ENCODE peak calls at places on chromosomes 6 and 20, in six cellular contexts. N, F, O, U, S and C are unnamed samples.

GRCh38 chr6:149935246-149935645 is 6.6 kb upstream of the ULBP2 start:
- DNase-seq in S (no peak), U (peak; percentile 25), F (no peak), N (no peak), O (no peak), C (no peak)

GRCh38 chr6:33445020-33445676 is 9.2 kb upstream of the ZBTB9 start:
- DNase-seq in F (no peak), N (no peak), U (no peak), O (no peak), S (no peak), C (no peak)

GRCh38 chr6:164252952-164253351 is 838.4 kb downstream of the QKI start:
- DNase-seq in O (no peak), F (no peak), U (no peak), S (peak; percentile 15), N (no peak), C (no peak)

GRCh38 chr6:25132934-25133333 is 146.2 kb upstream of the CARMIL1 start:
- DNase-seq in S (no peak), F (no peak), U (no peak), O (no peak), N (no peak), C (no peak)

GRCh38 chr6:75449625-75450206 is 43.9 kb downstream of the FILIP1 start:
- DNase-seq in S (peak; percentile 25), U (peak; percentile 56), N (peak; percentile 66), O (no peak), F (no peak), C (no peak)

GRCh38 chr20:24136659-24137246 is 148.2 kb upstream of the GGTLC1 start:
- DNase-seq in F (no peak), S (no peak), U (no peak), O (no peak), N (no peak), C (no peak)

GRCh38 chr6:27091661-27092315 is 155.7 kb upstream of the PRSS16 start:
- DNase-seq in O (no peak), N (peak; percentile 51), U (peak; percentile 94), S (peak; percentile 88), F (no peak), C (no peak)

GRCh38 chr6:33949877-33950831 is 146.4 kb upstream of the MLN start:
- DNase-seq in N (no peak), F (no peak), U (no peak), S (no peak), O (no peak), C (no peak)

GRCh38 chr6:48061630-48062029 is 49.4 kb downstream of the PTCHD4 start:
- DNase-seq in N (no peak), S (peak; percentile 57), O (no peak), F (no peak), U (peak; percentile 4), C (no peak)

GRCh38 chr6:149153100-149153499 is 164.4 kb upstream of the TAB2 start:
- DNase-seq in F (no peak), O (no peak), U (no peak), N (no peak), S (no peak), C (no peak)

GRCh38 chr6:63705707-63706106 is 70.1 kb downstream of the PHF3 start:
- DNase-seq in O (no peak), N (no peak), U (no peak), S (no peak), F (no peak), C (no peak)

GRCh38 chr6:71124340-71124739 is 164.3 kb upstream of the OGFRL1 start:
- DNase-seq in O (no peak), N (no peak), F (no peak), S (no peak), U (no peak), C (no peak)

GRCh38 chr20:24470031-24470781 is 777 bp downstream of the SYNDIG1 start:
- DNase-seq in N (no peak), O (no peak), S (peak; percentile 1), F (no peak), U (no peak), C (no peak)

GRCh38 chr6:135161996-135162395 is 19.1 kb upstream of the MYB start:
- DNase-seq in U (no peak), S (no peak), O (no peak), N (no peak), F (no peak), C (no peak)

GRCh38 chr6:26329763-26330511 is 35.1 kb upstream of the BTN3A2 start:
- DNase-seq in O (no peak), F (peak; percentile 70), N (no peak), S (peak; percentile 60), U (peak; percentile 39), C (no peak)

GRCh38 chr6:81228912-81229540 is 523.5 kb downstream of the TENT5A start:
- DNase-seq in U (peak; percentile 70), S (peak; percentile 68), O (no peak), N (no peak), F (no peak), C (no peak)

GRCh38 chr6:167396068-167396658 is 71.3 kb downstream of the TTLL2 start:
- DNase-seq in F (no peak), U (no peak), S (no peak), O (no peak), N (no peak), C (no peak)

GRCh38 chr20:38843346-38843745 is 37.8 kb downstream of the PPP1R16B start:
- DNase-seq in S (no peak), N (no peak), U (no peak), O (no peak), F (no peak), C (no peak)

GRCh38 chr6:79694623-79695311 is 63.6 kb downstream of the SH3BGRL2 start:
- DNase-seq in F (no peak), O (no peak), N (no peak), S (no peak), U (peak; percentile 4), C (no peak)

GRCh38 chr20:45368221-45368980 is 5.4 kb downstream of the SYS1 start:
- DNase-seq in F (peak; percentile 53), N (no peak), S (no peak), O (no peak), U (no peak), C (no peak)
- H3K4me3 ChIP-seq in F (peak overlapping the region; percentile 8), N (no peak overlapping the region), S (no peak overlapping the region), O (no peak overlapping the region), U (no peak overlapping the region), C (no peak overlapping the region)

GRCh38 chr6:50706575-50706974 is 6.8 kb upstream of the TFAP2D start:
- DNase-seq in F (no peak), S (no peak), N (no peak), O (no peak), U (no peak), C (no peak)

GRCh38 chr6:50707191-50707590 is 6.1 kb upstream of the TFAP2D start:
- DNase-seq in S (no peak), N (no peak), U (no peak), F (no peak), O (no peak), C (no peak)

GRCh38 chr6:50709366-50709734 is 4.0 kb upstream of the TFAP2D start:
- DNase-seq in U (no peak), S (no peak), F (no peak), O (no peak), N (no peak), C (no peak)

GRCh38 chr6:50708664-50709365 is 4.5 kb upstream of the TFAP2D start:
- DNase-seq in F (no peak), O (no peak), U (no peak), S (no peak), N (no peak), C (no peak)

GRCh38 chr6:50707652-50708325 is 5.5 kb upstream of the TFAP2D start:
- DNase-seq in S (peak; percentile 32), U (no peak), N (no peak), O (no peak), F (no peak), C (no peak)
- H3K4me3 ChIP-seq in S (no peak overlapping the region), U (no peak overlapping the region), N (no peak overlapping the region), O (no peak overlapping the region), F (no peak overlapping the region), C (no peak overlapping the region)

GRCh38 chr6:13454286-13455221 is 32.8 kb downstream of the GFOD1 start:
- DNase-seq in N (no peak), S (peak; percentile 48), U (peak; percentile 81), O (peak; percentile 45), F (peak; percentile 45), C (peak; percentile 46)

GRCh38 chr6:13452346-13453171 is 34.8 kb downstream of the GFOD1 start:
- DNase-seq in U (no peak), N (no peak), O (no peak), S (peak; percentile 63), F (no peak), C (no peak)

GRCh38 chr6:13453771-13454251 is 33.6 kb downstream of the GFOD1 start:
- DNase-seq in O (no peak), S (no peak), N (no peak), F (no peak), U (no peak), C (no peak)

GRCh38 chr6:13451181-13451700 is 36.2 kb downstream of the GFOD1 start:
- DNase-seq in N (no peak), O (no peak), S (no peak), U (no peak), F (no peak), C (no peak)

DNA sequence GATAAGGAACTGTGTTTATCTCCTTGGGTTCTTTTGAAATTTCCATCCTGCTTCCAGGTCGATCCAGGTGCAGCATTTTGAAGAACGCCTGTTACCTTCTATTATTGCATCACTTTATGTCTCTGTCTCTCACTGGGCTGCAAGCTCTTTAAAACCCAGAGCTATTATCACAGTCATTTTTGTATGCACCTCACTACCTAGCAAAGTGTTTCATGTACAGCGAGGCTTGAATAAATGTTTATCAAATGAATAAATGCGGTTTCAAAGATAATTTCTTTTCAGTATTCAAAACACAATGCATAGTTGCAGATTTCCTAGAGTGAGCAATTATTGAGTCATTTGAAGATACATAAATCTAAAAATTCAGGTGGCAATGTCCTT is 34.2 kb downstream of the GFOD1 start:
- DNase-seq in N (no peak), F (no peak), U (no peak), S (no peak), O (no peak), C (no peak)
- H3K4me3 ChIP-seq in N (no peak overlapping the region), F (no peak overlapping the region), U (no peak overlapping the region), S (no peak overlapping the region), O (no peak overlapping the region), C (no peak overlapping the region)

GRCh38 chr20:34512266-34512954 is 3.8 kb upstream of the DYNLRB1 start:
- DNase-seq in S (no peak), N (no peak), F (no peak), O (no peak), U (no peak), C (no peak)

GRCh38 chr20:34510575-34510974 is 5.6 kb upstream of the DYNLRB1 start:
- DNase-seq in O (no peak), N (no peak), U (no peak), F (no peak), S (no peak), C (no peak)

GRCh38 chr20:34514897-34515483 is 1.2 kb upstream of the DYNLRB1 start:
- DNase-seq in F (no peak), N (no peak), U (no peak), S (no peak), O (no peak), C (no peak)

GRCh38 chr20:34512955-34513419 is 3.2 kb upstream of the DYNLRB1 start:
- DNase-seq in S (no peak), U (no peak), N (no peak), O (no peak), F (peak; percentile 39), C (no peak)

DNA sequence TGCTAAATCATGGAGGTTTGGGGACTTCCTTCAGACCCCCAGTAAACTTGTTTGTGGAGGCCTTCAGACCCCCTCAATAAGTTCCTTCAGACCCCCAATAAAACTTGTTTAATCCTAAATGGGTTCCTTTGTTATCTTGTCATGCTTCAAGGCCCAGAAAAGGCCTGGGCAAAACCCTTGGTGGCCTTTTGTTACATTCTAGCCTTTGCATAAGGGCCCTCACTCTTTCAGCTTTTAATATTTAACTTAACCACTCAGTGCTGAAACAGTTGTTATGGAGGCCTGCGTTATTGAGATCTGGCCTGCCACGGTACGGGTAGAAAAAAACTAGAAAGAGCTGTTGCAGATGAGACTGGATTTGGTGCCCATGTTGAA is 4.3 kb upstream of the DYNLRB1 start:
- DNase-seq in S (no peak), F (no peak), U (no peak), O (no peak), N (no peak), C (no peak)
- H3K4me3 ChIP-seq in S (no peak overlapping the region), F (no peak overlapping the region), U (no peak overlapping the region), O (no peak overlapping the region), N (no peak overlapping the region), C (no peak overlapping the region)